ENCODE peak calls at places on chromosomes 3 and 15, in five cellular contexts. Q is neuronal stem cell, M is H9, R is H1, D is trophoblast cell. J is an unnamed sample.

GRCh38 chr15:56205061-56205876 is 38.4 kb downstream of the RFX7 start:
- DNase-seq in R (no peak), Q (no peak), D (no peak), M (no peak), J (peak)

GRCh38 chr15:78880828-78881227 is 8.1 kb downstream of the MORF4L1 start:
- DNase-seq in R (no peak), Q (no peak), D (peak), M (no peak), J (no peak)

GRCh38 chr3:173800154-173800553 is 402.6 kb downstream of the NLGN1 start:
- DNase-seq in M (no peak), D (no peak), R (no peak), Q (no peak), J (no peak)

GRCh38 chr3:183114374-183114773 is 15.1 kb upstream of the MCCC1 start:
- DNase-seq in D (no peak), R (no peak), Q (no peak), M (no peak), J (no peak)

GRCh38 chr15:48144889-48145288 is 24.1 kb downstream of the SLC24A5 start:
- DNase-seq in R (no peak), D (no peak), Q (no peak), M (no peak), J (peak)

GRCh38 chr3:127865941-127866340 is 43.6 kb upstream of the MGLL start:
- DNase-seq in M (no peak), Q (no peak), R (no peak), D (peak), J (peak)

GRCh38 chr3:13397316-13397715 is 22.8 kb downstream of the NUP210 start:
- DNase-seq in R (no peak), Q (no peak), D (no peak), M (no peak), J (no peak)

GRCh38 chr3:21876742-21877141 is 125.7 kb upstream of the ZNF385D start:
- DNase-seq in Q (no peak), M (no peak), D (no peak), R (no peak), J (no peak)

GRCh38 chr3:138933981-138934691 is 12.8 kb downstream of the FOXL2 start:
- DNase-seq in D (no peak), R (no peak), M (no peak), Q (no peak), J (no peak)

GRCh38 chr15:41180206-41180789 is 50.3 kb downstream of the EXD1 start:
- DNase-seq in D (no peak), Q (no peak), R (no peak), M (no peak), J (no peak)

GRCh38 chr3:87397210-87397609 is 120.8 kb upstream of the POU1F1 start:
- DNase-seq in D (no peak), M (no peak), Q (no peak), R (no peak), J (no peak)

GRCh38 chr3:14520149-14520548 is 20.0 kb downstream of the GRIP2 start:
- DNase-seq in R (no peak), Q (no peak), M (peak), D (no peak), J (no peak)

GRCh38 chr3:104909721-104910120 is 457.0 kb upstream of the ALCAM start:
- DNase-seq in Q (no peak), D (no peak), M (no peak), R (no peak), J (peak)

GRCh38 chr3:158430968-158431367 is 140.0 kb upstream of the MLF1 start:
- DNase-seq in R (no peak), M (no peak), Q (no peak), D (peak), J (no peak)

GRCh38 chr3:159245871-159246270 is 444.0 kb downstream of the MFSD1 start:
- DNase-seq in M (no peak), D (no peak), R (no peak), Q (no peak), J (no peak)

GRCh38 chr15:60074181-60074885 is 70.2 kb downstream of the FOXB1 start:
- DNase-seq in Q (no peak), D (no peak), R (no peak), M (no peak), J (no peak)

GRCh38 chr3:148528024-148528423 is 169.7 kb upstream of the AGTR1 start:
- DNase-seq in Q (no peak), M (no peak), D (no peak), R (no peak), J (no peak)

GRCh38 chr3:106281231-106281630 is 412.4 kb upstream of the CBLB start:
- DNase-seq in M (no peak), Q (no peak), R (no peak), D (no peak), J (no peak)

GRCh38 chr15:40388941-40389823 is 6.7 kb downstream of the KNSTRN start:
- DNase-seq in D (peak), Q (no peak), M (no peak), R (no peak), J (no peak)

GRCh38 chr3:45224824-45225464 is 1.1 kb downstream of the TMEM158 start:
- DNase-seq in Q (peak), R (peak), D (peak), M (peak), J (peak)

GRCh38 chr15:59437473-59437776 is 561 bp upstream of the FAM81A start:
- DNase-seq in M (no peak), Q (no peak), R (no peak), D (no peak), J (no peak)

GRCh38 chr3:14943042-14943441 is 4.3 kb upstream of the NR2C2 start:
- DNase-seq in Q (no peak), M (no peak), R (no peak), D (no peak), J (no peak)

GRCh38 chr15:78020007-78020406 is 57.5 kb downstream of the TBC1D2B start:
- DNase-seq in Q (no peak), M (no peak), D (no peak), R (no peak), J (no peak)

GRCh38 chr3:134796313-134797079 is 1.4 kb downstream of the EPHB1 start:
- DNase-seq in M (peak), D (no peak), Q (peak), R (peak), J (peak)

GRCh38 chr3:186133980-186134379 is 25.1 kb upstream of the ETV5 start:
- DNase-seq in Q (no peak), R (no peak), D (no peak), M (no peak), J (no peak)

GRCh38 chr15:65804252-65804931 is 12.3 kb upstream of the DENND4A start:
- DNase-seq in Q (no peak), D (peak), M (no peak), R (no peak), J (peak)

GRCh38 chr15:101470548-101471239 is 18.8 kb downstream of the PCSK6 start:
- DNase-seq in R (no peak), D (no peak), Q (no peak), M (no peak), J (no peak)

GRCh38 chr3:143234521-143234920 is 115.0 kb downstream of the CHST2 start:
- DNase-seq in R (no peak), M (no peak), Q (no peak), D (no peak), J (peak)

GRCh38 chr15:40105517-40106202 is 3.0 kb downstream of the BMF start:
- DNase-seq in M (no peak), R (no peak), Q (no peak), D (no peak), J (no peak)

GRCh38 chr3:152183473-152183872 is 85.3 kb upstream of the MBNL1 start:
- DNase-seq in D (peak), Q (peak), R (peak), M (peak), J (peak)

GRCh38 chr3:55567615-55568014 is 80.5 kb upstream of the WNT5A start:
- DNase-seq in D (peak), R (no peak), M (no peak), Q (no peak), J (peak)

GRCh38 chr15:89129123-89129815 is 41.0 kb downstream of the ABHD2 start:
- DNase-seq in D (peak), R (peak), M (peak), Q (no peak), J (peak)

GRCh38 chr3:8458711-8459110 is 42.9 kb upstream of the LMCD1 start:
- DNase-seq in Q (no peak), R (no peak), M (no peak), D (no peak), J (peak)
- H4K8ac ChIP-seq in Q (no peak), R (no peak), M (no peak), D (no peak), J (peak)

DNA sequence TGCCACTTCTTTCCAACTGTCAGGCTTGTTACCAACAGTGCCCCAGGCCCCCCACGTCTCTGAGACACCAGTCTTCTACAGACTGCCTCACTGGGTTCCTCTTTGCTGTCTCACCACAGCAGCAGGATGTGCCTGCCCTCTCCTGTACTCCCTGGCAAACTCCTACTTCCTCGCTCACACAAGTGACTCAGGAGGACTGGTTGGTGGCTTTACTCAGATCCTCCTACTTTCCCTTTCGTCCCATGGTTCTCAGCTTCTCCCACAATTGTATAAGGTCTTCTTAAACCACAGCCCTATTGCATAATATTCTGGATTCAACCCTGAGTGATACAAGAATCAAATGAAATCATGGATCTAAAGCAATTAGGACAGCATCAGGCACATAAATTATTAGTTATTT is 246.6 kb upstream of the PROK2 start:
- DNase-seq in R (no peak), D (peak), Q (no peak), M (no peak), J (peak)
- H2BK12ac ChIP-seq in R (peak), D (no peak), Q (no peak), M (peak), J (peak)

GRCh38 chr15:83192742-83193141 is 14.9 kb downstream of the HDGFL3 start:
- DNase-seq in Q (no peak), M (no peak), D (no peak), R (no peak), J (no peak)
- H4K8ac ChIP-seq in Q (no peak), M (no peak), D (no peak), R (no peak), J (no peak)

DNA sequence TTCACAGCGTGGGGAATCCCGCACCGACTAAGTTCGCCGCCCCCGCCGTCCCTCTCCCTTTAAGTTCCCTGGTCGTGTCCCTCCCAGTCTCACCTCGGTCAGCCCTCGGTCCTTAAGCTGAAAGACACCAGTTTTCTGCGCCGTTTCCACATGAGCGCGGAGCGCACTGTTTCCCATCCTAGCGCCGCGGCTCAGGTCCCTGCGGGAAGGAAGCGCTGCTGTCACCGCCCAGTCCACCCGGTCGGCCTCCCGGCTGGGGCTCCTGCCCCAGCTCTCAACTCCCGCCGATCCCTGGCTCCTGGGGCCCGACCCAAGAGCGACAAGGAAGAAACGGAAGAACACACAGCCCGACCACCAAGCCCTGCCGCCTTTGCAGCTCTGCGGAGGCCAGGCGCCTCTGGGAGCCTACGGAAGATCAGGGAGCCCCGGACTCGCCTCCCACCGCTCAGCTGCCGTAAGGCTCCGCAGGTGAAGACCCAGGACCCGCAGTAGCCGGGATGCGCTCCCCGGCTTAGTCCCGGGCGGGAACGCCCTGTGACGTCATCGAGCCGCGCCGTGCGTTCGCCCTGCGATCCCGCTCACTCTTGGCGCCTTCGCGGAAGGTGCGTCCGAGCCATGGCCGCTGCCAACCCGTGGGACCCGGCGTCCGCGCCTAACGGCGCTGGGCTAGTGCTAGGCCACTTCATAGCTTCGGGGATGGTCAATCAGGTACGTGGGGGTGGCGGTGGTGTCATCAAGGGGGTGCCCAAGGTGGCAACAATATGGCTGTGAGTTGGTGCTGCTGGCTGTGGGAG is at the start of the genes HAUS2 and LRRC57:
- DNase-seq in M (peak), R (peak), D (peak), Q (peak), J (peak)
- H2BK12ac ChIP-seq in M (no peak), R (peak), D (no peak), Q (no peak), J (no peak)

GRCh38 chr3:123734527-123734902 is 149.6 kb downstream of the MYLK start:
- DNase-seq in Q (no peak), M (no peak), R (no peak), D (no peak), J (no peak)
- H4K8ac ChIP-seq in Q (no peak), M (no peak), R (no peak), D (no peak), J (peak)

GRCh38 chr3:8421267-8421666 is 80.4 kb upstream of the LMCD1 start:
- DNase-seq in R (no peak), D (no peak), Q (no peak), M (no peak), J (no peak)

GRCh38 chr3:8420613-8421012 is 81.0 kb upstream of the LMCD1 start:
- DNase-seq in R (no peak), D (no peak), Q (no peak), M (no peak), J (no peak)

GRCh38 chr3:8413337-8413926 is 88.2 kb upstream of the LMCD1 start:
- DNase-seq in M (no peak), Q (no peak), D (no peak), R (no peak), J (no peak)

GRCh38 chr3:8421711-8422110 is 79.9 kb upstream of the LMCD1 start:
- DNase-seq in D (no peak), R (no peak), Q (no peak), M (no peak), J (no peak)

GRCh38 chr3:8416965-8417364 is 84.7 kb upstream of the LMCD1 start:
- DNase-seq in M (peak), R (peak), Q (no peak), D (peak), J (peak)
- H2BK12ac ChIP-seq in M (no peak), R (no peak), Q (no peak), D (no peak), J (no peak)

GRCh38 chr3:38986901-38987300 is 64.8 kb downstream of the SCN11A start:
- DNase-seq in R (no peak), Q (no peak), D (no peak), M (no peak), J (peak)
- H4K8ac ChIP-seq in R (no peak), Q (no peak), D (no peak), M (no peak), J (no peak)

J was measured in mesenchymal stem cell.